ENCODE peak calls at places on chromosomes 4 and X, in four cellular contexts. W is ovary, J is pancreas, Y is astrocyte. L is an unnamed sample. For H3K36me3, the result is how much of the 10 kb centered on the place peaks cover.

GRCh38 chr4:78650106-78651021 is 98.8 kb downstream of the ANXA3 start:
- DNase-seq in Y (peak), J (no peak), W (no peak), L (peak)

GRCh38 chrX:46589977-46590723 is 16.6 kb downstream of the CHST7 start:
- DNase-seq in Y (peak), W (no peak), J (no peak), L (no peak)

GRCh38 chr4:5708829-5709680 is 696 bp upstream of the EVC2 start:
- DNase-seq in J (no peak), Y (no peak), W (no peak), L (no peak)

GRCh38 chrX:46965125-46965758 is 53.0 kb downstream of the JADE3 start:
- DNase-seq in J (no peak), W (no peak), Y (peak), L (peak)

GRCh38 chrX:2682582-2683177 is 8.4 kb upstream of the CD99 start:
- DNase-seq in W (no peak), J (no peak), Y (no peak), L (no peak)

GRCh38 chr4:111952708-111953107 is 192.5 kb upstream of the FAM241A start:
- DNase-seq in W (no peak), Y (peak), J (no peak), L (no peak)

GRCh38 chr4:128163177-128164117 is 102.3 kb downstream of the LARP1B start:
- DNase-seq in J (no peak), W (no peak), Y (peak), L (no peak)

GRCh38 chr4:174005422-174005821 is 278.0 kb downstream of the FBXO8 start:
- DNase-seq in W (no peak), J (no peak), Y (no peak), L (no peak)

GRCh38 chrX:76127341-76127740 is 45.5 kb upstream of the PBDC1 start:
- DNase-seq in Y (no peak), J (no peak), W (no peak), L (no peak)

GRCh38 chrX:10529344-10529743 is 91.0 kb downstream of the MID1 start:
- DNase-seq in J (no peak), W (no peak), Y (peak), L (no peak)

GRCh38 chr4:82905205-82905604 is 4.7 kb downstream of the THAP9 start:
- DNase-seq in W (no peak), J (no peak), Y (peak), L (peak)

GRCh38 chr4:176340871-176341685 is 21.3 kb downstream of the SPCS3 start:
- DNase-seq in W (no peak), Y (no peak), J (no peak), L (peak)

GRCh38 chr4:917466-917865 is 14.7 kb downstream of the GAK start:
- DNase-seq in J (no peak), Y (no peak), W (no peak), L (no peak)

GRCh38 chr4:913280-913618 is 18.9 kb downstream of the GAK start:
- DNase-seq in Y (no peak), W (no peak), J (no peak), L (no peak)

GRCh38 chr4:914531-914930 is 17.6 kb downstream of the GAK start:
- DNase-seq in J (no peak), W (no peak), Y (no peak), L (no peak)

GRCh38 chr4:915041-915474 is 17.1 kb downstream of the GAK start:
- DNase-seq in W (no peak), Y (no peak), J (no peak), L (no peak)

GRCh38 chr4:915595-915994 is 16.5 kb downstream of the GAK start:
- DNase-seq in Y (no peak), J (no peak), W (no peak), L (peak)
- H3K4me3 ChIP-seq in Y (no peak), J (no peak), W (peak), L (no peak)

GRCh38 chr4:168586926-168587325 is 90.1 kb downstream of the PALLD start:
- DNase-seq in J (no peak), Y (no peak), W (no peak), L (no peak)
- H3K27ac ChIP-seq in J (no peak), Y (peak), W (no peak), L (no peak)

GRCh38 chr4:10104991-10105276 is 11.7 kb downstream of the WDR1 start:
- DNase-seq in J (no peak), W (no peak), Y (no peak), L (no peak)

GRCh38 chr4:10105421-10105820 is 11.2 kb downstream of the WDR1 start:
- DNase-seq in W (no peak), J (no peak), Y (no peak), L (no peak)

GRCh38 chr4:10107111-10108091 is 9.2 kb downstream of the WDR1 start:
- DNase-seq in J (no peak), Y (no peak), W (peak), L (no peak)

GRCh38 chr4:10105920-10106319 is 10.7 kb downstream of the WDR1 start:
- DNase-seq in J (no peak), Y (no peak), W (no peak), L (no peak)

GRCh38 chr4:10106421-10107039 is 10.1 kb downstream of the WDR1 start:
- DNase-seq in W (peak), J (peak), Y (peak), L (peak)
- H3K36me3 ChIP-seq in W (under half), J (under half), Y (under half), L (half or more)

GRCh38 chrX:50204364-50204899 is at the start of gene CCNB3:
- DNase-seq in Y (peak), W (peak), J (peak), L (peak)
- H3K4me3 ChIP-seq in Y (peak), W (peak), J (peak), L (peak)

DNA sequence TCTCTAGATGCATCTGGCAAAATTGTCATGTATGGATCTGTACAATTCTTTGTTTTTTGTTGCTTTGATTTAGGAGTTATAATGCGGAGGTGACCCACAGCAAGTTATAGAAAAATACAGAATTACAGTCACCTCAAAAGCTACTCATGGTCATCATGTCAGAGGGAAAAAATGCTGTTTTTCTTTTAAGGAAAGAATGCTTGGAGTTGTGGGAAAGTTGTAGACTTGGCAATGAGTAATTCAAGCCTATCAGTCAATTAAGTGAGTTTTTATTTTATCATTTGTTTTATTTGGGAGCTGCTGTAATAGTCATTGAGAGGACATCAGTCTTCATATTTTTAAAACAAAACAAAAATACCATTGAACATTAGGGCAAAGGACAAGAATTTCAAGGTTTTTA is 16.4 kb downstream of the FHL1 start:
- DNase-seq in Y (peak), W (no peak), J (no peak), L (no peak)
- H3K27ac ChIP-seq in Y (peak), W (no peak), J (no peak), L (peak)

GRCh38 chr4:99082192-99082591 is 6.4 kb downstream of the ADH5 start:
- DNase-seq in W (no peak), Y (no peak), J (no peak), L (no peak)
- H3K36me3 ChIP-seq in W (under half), Y (under half), J (under half), L (half or more)

GRCh38 chr4:130035391-130035790 is 939.4 kb downstream of the C4orf33 start:
- DNase-seq in J (no peak), Y (no peak), W (no peak), L (no peak)
- H3K4me3 ChIP-seq in J (no peak), Y (no peak), W (no peak), L (no peak)

GRCh38 chr4:22707390-22707789 is 14.7 kb downstream of the GBA3 start:
- DNase-seq in W (no peak), Y (no peak), J (no peak), L (no peak)
- H3K27ac ChIP-seq in W (no peak), Y (no peak), J (no peak), L (no peak)

L was measured in brain microvascular endothelial cell.